ENCODE peak calls at places on chromosomes 2 and 18, in four cellular contexts. J, W, G and H are unnamed samples.
A peak's percentile ranks its signal among the peaks of the same experiment; 100 is the strongest.

GRCh38 chr18:13216732-13217465 is 1.7 kb upstream of the LDLRAD4 start:
- DNase-seq in J (no peak), W (no peak), G (peak; percentile 59), H (no peak)

GRCh38 chr2:61658841-61659780 is 121.0 kb upstream of the XPO1 start:
- DNase-seq in J (peak; percentile 17), W (no peak), G (no peak), H (peak; percentile 16)

GRCh38 chr2:98869272-98869641 is 66.8 kb downstream of the CRACDL start:
- DNase-seq in J (no peak), W (peak; percentile 83), G (no peak), H (no peak)

GRCh38 chr2:240413813-240414429 is 21.5 kb upstream of the GPC1 start:
- DNase-seq in J (no peak), W (no peak), G (no peak), H (no peak)

GRCh38 chr2:169362346-169363026 is at the start of gene LRP2:
- DNase-seq in J (peak; percentile 23), W (no peak), G (no peak), H (no peak)

GRCh38 chr2:198127627-198128026 is 323.2 kb downstream of the PLCL1 start:
- DNase-seq in J (peak; percentile 6), W (no peak), G (peak; percentile 14), H (peak; percentile 38)

GRCh38 chr2:3001595-3002184 is 375.9 kb downstream of the EIPR1 start:
- DNase-seq in J (no peak), W (no peak), G (no peak), H (no peak)

GRCh38 chr18:27863780-27864430 is 313.0 kb downstream of the CDH2 start:
- DNase-seq in J (no peak), W (no peak), G (no peak), H (no peak)

GRCh38 chr2:151640087-151640486 is 94.2 kb downstream of the NEB start:
- DNase-seq in J (no peak), W (no peak), G (no peak), H (no peak)

GRCh38 chr2:25685030-25685429 is 11.7 kb upstream of the DTNB start:
- DNase-seq in J (no peak), W (no peak), G (no peak), H (no peak)

GRCh38 chr2:46493241-46493970 is 14.0 kb downstream of the TMEM247 start:
- DNase-seq in J (peak; percentile 35), W (no peak), G (no peak), H (peak; percentile 44)

GRCh38 chr2:10982931-10983701 is 71.4 kb downstream of the KCNF1 start:
- DNase-seq in J (no peak), W (no peak), G (peak; percentile 75), H (no peak)

GRCh38 chr2:181554511-181554910 is 97.3 kb downstream of the ITGA4 start:
- DNase-seq in J (no peak), W (no peak), G (no peak), H (no peak)

GRCh38 chr18:6891788-6892187 is 162.3 kb downstream of the ARHGAP28 start:
- DNase-seq in J (no peak), W (no peak), G (no peak), H (no peak)

GRCh38 chr2:118089015-118089800 is 937 bp downstream of the INSIG2 start:
- DNase-seq in J (no peak), W (no peak), G (no peak), H (no peak)

GRCh38 chr2:38771632-38772031 is 6.4 kb upstream of the GEMIN6 start:
- DNase-seq in J (no peak), W (no peak), G (no peak), H (no peak)

GRCh38 chr2:234694244-234695013 is 197.5 kb upstream of the ARL4C start:
- DNase-seq in J (no peak), W (no peak), G (no peak), H (no peak)

GRCh38 chr2:24898122-24899109 is 21.6 kb downstream of the ADCY3 start:
- DNase-seq in J (no peak), W (no peak), G (no peak), H (no peak)

GRCh38 chr2:236765475-236765874 is 195.8 kb downstream of the ACKR3 start:
- DNase-seq in J (no peak), W (no peak), G (no peak), H (no peak)

GRCh38 chr2:208092093-208092832 is 32.1 kb downstream of the CRYGD start:
- DNase-seq in J (no peak), W (no peak), G (no peak), H (no peak)

GRCh38 chr2:98212291-98212690 is 125.3 kb downstream of the VWA3B start:
- DNase-seq in J (no peak), W (no peak), G (no peak), H (no peak)

GRCh38 chr2:19819097-19820065 is 82.4 kb downstream of the TTC32 start:
- DNase-seq in J (no peak), W (no peak), G (no peak), H (no peak)

GRCh38 chr2:105373895-105374401 is 24.9 kb downstream of the FHL2 start:
- DNase-seq in J (peak; percentile 37), W (no peak), G (no peak), H (peak; percentile 40)

GRCh38 chr2:169294001-169294675 is 68.2 kb downstream of the LRP2 start:
- DNase-seq in J (no peak), W (no peak), G (no peak), H (no peak)

GRCh38 chr2:88016086-88016947 is at the start of gene RNU2-63P:
- DNase-seq in J (peak; percentile 79), W (peak; percentile 64), G (peak; percentile 67), H (peak; percentile 88)

GRCh38 chr2:150255528-150255927 is 231.9 kb downstream of the RND3 start:
- DNase-seq in J (no peak), W (no peak), G (no peak), H (no peak)

GRCh38 chr2:240399419-240400318 is 35.8 kb upstream of the GPC1 start:
- DNase-seq in J (no peak), W (no peak), G (no peak), H (no peak)

GRCh38 chr18:31042391-31043181 is at the start of gene DSC3:
- DNase-seq in J (peak; percentile 59), W (peak; percentile 53), G (no peak), H (no peak)

GRCh38 chr18:74249181-74249968 is 42.4 kb downstream of the CYB5A start:
- DNase-seq in J (no peak), W (no peak), G (no peak), H (no peak)

GRCh38 chr2:190722825-190723224 is 73.9 kb downstream of the NAB1 start:
- DNase-seq in J (no peak), W (no peak), G (no peak), H (no peak)

GRCh38 chr2:208227581-208228232 is 27.2 kb downstream of the IDH1 start:
- DNase-seq in J (no peak), W (no peak), G (no peak), H (no peak)

GRCh38 chr2:50694798-50695197 is 337.1 kb downstream of the NRXN1 start:
- DNase-seq in J (no peak), W (no peak), G (no peak), H (no peak)

GRCh38 chr2:173962583-173963110 is 2.5 kb downstream of the SP3 start:
- DNase-seq in J (no peak), W (no peak), G (no peak), H (no peak)

GRCh38 chr2:169734172-169734847 is 678 bp downstream of the KLHL23 start:
- DNase-seq in J (peak; percentile 48), W (no peak), G (no peak), H (no peak)

GRCh38 chr2:179332903-179333302 is 68.3 kb upstream of the SESTD1 start:
- DNase-seq in J (no peak), W (no peak), G (no peak), H (no peak)

GRCh38 chr2:31523871-31524492 is 56.8 kb downstream of the SRD5A2 start:
- DNase-seq in J (peak; percentile 9), W (no peak), G (no peak), H (peak; percentile 15)

GRCh38 chr2:21245565-21245964 is 121.8 kb downstream of the TDRD15 start:
- DNase-seq in J (no peak), W (no peak), G (no peak), H (no peak)

GRCh38 chr2:55063226-55063625 is 13.0 kb upstream of the RTN4 start:
- DNase-seq in J (no peak), W (no peak), G (no peak), H (no peak)

DNA sequence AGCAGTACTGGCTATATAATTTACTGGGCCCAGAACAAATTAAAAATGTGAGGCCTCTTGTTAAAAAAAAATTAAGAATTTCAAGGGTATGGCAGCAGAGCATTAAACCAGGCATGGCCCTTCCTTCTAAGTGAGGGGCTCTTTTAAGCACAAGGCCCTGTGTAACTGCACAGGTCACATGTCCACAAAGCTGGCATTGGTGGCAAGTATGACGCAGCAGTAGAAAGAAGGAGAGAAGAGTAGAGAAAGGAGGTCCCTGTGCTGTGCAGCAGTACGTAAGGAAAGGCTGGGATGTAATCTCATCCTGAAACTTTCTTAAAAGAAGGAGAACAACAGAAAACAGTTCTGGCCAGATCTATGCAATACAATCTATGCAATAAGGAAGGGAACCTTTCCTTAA is 51.2 kb downstream of the MBD2 start:
- DNase-seq in J (no peak), W (no peak), G (no peak), H (no peak)
- H3K4me3 ChIP-seq in J (no peak overlapping the region), W (no peak overlapping the region), G (no peak overlapping the region), H (no peak overlapping the region)

GRCh38 chr2:157628532-157629415 is at the start of gene ACVR1C:
- DNase-seq in J (peak; percentile 52), W (no peak), G (peak; percentile 44), H (no peak)
- H3K4me3 ChIP-seq in J (peak within 1 kb of the TSS; percentile 40), W (peak within 1 kb of the TSS; percentile 47), G (peak within 1 kb of the TSS; percentile 73), H (peak within 1 kb of the TSS; percentile 33)

DNA sequence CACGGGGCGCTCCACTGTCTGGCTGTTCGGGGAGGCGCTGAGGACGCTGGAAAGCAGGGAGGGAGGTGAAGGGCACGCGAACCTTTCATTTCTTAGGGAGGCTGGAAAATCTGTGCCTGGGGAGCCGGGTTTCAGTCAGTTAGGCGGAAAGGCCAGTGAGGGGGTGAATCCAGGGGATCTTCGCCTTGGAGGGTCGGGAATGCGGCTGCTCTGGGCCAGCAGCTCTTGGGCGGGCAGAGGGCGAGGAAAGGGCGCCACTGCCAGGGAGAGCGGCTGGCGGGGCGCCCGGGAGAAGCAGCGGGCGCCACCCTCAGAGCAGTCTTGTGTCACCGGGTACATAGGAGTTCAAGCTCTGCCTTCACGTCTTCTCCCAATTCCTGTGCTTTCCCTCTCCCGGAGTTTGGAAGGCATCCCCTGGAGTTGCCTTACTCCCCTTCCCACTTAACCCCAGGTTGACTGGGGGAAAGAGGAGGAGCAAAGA is 1.4 kb downstream of the CCDC85A start:
- DNase-seq in J (no peak), W (no peak), G (peak; percentile 48), H (no peak)
- H3K4me3 ChIP-seq in J (peak overlapping the region; percentile 45), W (peak overlapping the region; percentile 60), G (peak overlapping the region; percentile 82), H (no peak overlapping the region)

DNA sequence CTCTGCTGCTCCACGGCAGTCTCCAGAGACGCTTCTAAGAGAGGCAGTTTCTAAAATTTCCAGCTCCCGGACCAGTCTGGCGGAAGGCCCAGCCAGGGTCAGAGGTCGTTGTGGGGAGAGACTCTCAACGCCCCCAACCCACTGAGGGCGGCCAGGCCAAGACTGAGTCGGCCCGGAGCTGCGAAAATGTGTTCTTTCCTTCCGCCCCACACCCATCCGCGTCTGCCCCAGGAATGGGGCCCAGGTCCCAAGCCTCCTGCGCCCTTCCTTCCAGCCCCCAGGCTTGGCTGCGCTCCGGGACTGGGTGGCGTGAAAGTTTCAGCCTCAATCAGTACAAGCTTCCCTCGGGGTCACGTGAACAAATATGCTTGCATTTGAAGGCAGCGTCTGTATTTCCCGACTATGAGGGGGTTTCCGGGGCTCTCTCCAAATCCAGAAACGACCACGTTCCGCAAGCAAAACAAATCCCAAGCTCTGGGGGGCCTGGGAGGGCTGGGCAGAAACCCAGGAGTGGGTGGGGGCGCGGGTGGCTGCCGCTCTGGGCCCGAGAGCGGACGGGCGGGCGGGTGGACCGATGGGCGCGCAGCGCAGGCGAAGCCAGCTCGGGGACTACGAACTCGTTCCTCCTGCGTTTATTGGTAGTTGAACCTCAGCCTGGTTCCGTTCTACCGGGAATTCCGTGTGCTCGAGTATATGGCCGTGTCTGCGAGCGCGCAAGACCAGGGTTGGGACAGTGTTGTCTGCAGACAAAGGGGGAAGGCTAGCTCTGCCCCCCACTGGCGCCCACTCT is 3.3 kb downstream of the HOXD3 start:
- DNase-seq in J (no peak), W (no peak), G (no peak), H (no peak)
- H3K4me3 ChIP-seq in J (no peak overlapping the region), W (peak overlapping the region; percentile 5), G (peak overlapping the region; percentile 35), H (no peak overlapping the region)